ENCODE peak calls at places on chromosomes 4 and X, in five cellular contexts. Y, V, P, L and H are unnamed samples.

GRCh38 chr4:161555689-161556660 is 607.8 kb downstream of the FSTL5 start:
- DNase-seq in Y (no peak), P (peak), V (no peak), L (peak), H (no peak)

GRCh38 chr4:168562021-168562691 is 65.3 kb downstream of the PALLD start:
- DNase-seq in P (peak), V (no peak), L (peak), Y (no peak), H (no peak)

GRCh38 chr4:57544811-57545654 is 434.8 kb upstream of the IGFBP7 start:
- DNase-seq in L (no peak), V (no peak), Y (no peak), P (no peak), H (no peak)

GRCh38 chr4:113961322-113961698 is 18.1 kb downstream of the ARSJ start:
- DNase-seq in L (peak), V (no peak), P (peak), Y (no peak), H (no peak)

GRCh38 chr4:102663073-102663472 is 97.7 kb downstream of the MANBA start:
- DNase-seq in P (peak), V (no peak), L (peak), Y (no peak), H (no peak)

GRCh38 chr4:5912614-5913019 is 19.7 kb upstream of the CRMP1 start:
- DNase-seq in P (peak), V (no peak), L (no peak), Y (no peak), H (no peak)

GRCh38 chr4:85175190-85175589 is 208.7 kb upstream of the WDFY3 start:
- DNase-seq in Y (no peak), V (no peak), L (no peak), P (no peak), H (no peak)

GRCh38 chr4:179867300-179867878 is 2375.8 kb upstream of the TENM3 start:
- DNase-seq in V (no peak), P (peak), L (peak), Y (no peak), H (no peak)

GRCh38 chrX:10754445-10754844 is 134.1 kb upstream of the MID1 start:
- DNase-seq in L (no peak), P (no peak), Y (no peak), V (no peak), H (no peak)

GRCh38 chr4:185634066-185634652 is 98.9 kb upstream of the PDLIM3 start:
- DNase-seq in Y (no peak), V (no peak), L (no peak), P (no peak), H (no peak)

GRCh38 chrX:39946822-39947221 is 150.9 kb downstream of the BCOR start:
- DNase-seq in Y (no peak), L (peak), V (peak), P (peak), H (no peak)

GRCh38 chr4:173878701-173879100 is 348.7 kb upstream of the HAND2 start:
- DNase-seq in P (no peak), L (peak), V (no peak), Y (no peak), H (no peak)

GRCh38 chrX:131821945-131822622 is 201.0 kb upstream of the STK26 start:
- DNase-seq in V (no peak), P (peak), L (peak), Y (peak), H (no peak)

GRCh38 chr4:164009435-164009834 is 514.9 kb downstream of the TMA16 start:
- DNase-seq in P (no peak), Y (no peak), L (no peak), V (no peak), H (no peak)

GRCh38 chr4:5361968-5362367 is 310.7 kb downstream of the STK32B start:
- DNase-seq in V (no peak), L (no peak), P (peak), Y (no peak), H (no peak)

GRCh38 chrX:123138473-123138872 is 45.6 kb upstream of the GRIA3 start:
- DNase-seq in Y (no peak), L (peak), P (peak), V (no peak), H (no peak)

GRCh38 chrX:71292669-71293379 is 8.7 kb upstream of the ITGB1BP2 start:
- DNase-seq in V (no peak), Y (no peak), P (no peak), L (peak), H (no peak)

GRCh38 chr4:133151681-133152329 is 2.7 kb downstream of the PCDH10 start:
- DNase-seq in Y (no peak), L (peak), P (no peak), V (no peak), H (no peak)

GRCh38 chr4:141248029-141248428 is 27.3 kb downstream of the ZNF330 start:
- DNase-seq in V (peak), P (no peak), L (peak), Y (no peak), H (peak)

GRCh38 chrX:9857575-9857974 is 71.3 kb downstream of the SHROOM2 start:
- DNase-seq in L (no peak), P (no peak), V (no peak), Y (no peak), H (no peak)

GRCh38 chr4:110638347-110638746 is 15.5 kb upstream of the PITX2 start:
- DNase-seq in V (no peak), P (no peak), Y (no peak), L (no peak), H (no peak)

GRCh38 chr4:960140-960735 is 13.1 kb downstream of the DGKQ start:
- DNase-seq in L (no peak), P (no peak), V (peak), Y (no peak), H (peak)

GRCh38 chr4:72971572-72971971 is 97.9 kb downstream of the COX18 start:
- DNase-seq in P (peak), V (no peak), L (peak), Y (no peak), H (no peak)

GRCh38 chr4:82594466-82594865 is 32.7 kb upstream of the TMEM150C start:
- DNase-seq in V (no peak), Y (no peak), P (no peak), L (peak), H (no peak)

GRCh38 chrX:17584248-17584681 is 153.0 kb upstream of the SCML1 start:
- DNase-seq in V (no peak), L (peak), P (no peak), Y (no peak), H (no peak)

GRCh38 chrX:56788717-56789122 is 59.7 kb downstream of the NBDY start:
- DNase-seq in L (no peak), P (no peak), Y (no peak), V (no peak), H (no peak)

GRCh38 chr4:3314706-3315260 is 22.0 kb downstream of the RGS12 start:
- DNase-seq in V (peak), Y (no peak), L (no peak), P (no peak), H (peak)

GRCh38 chr4:28443786-28444412 is 1583.3 kb downstream of the STIM2 start:
- DNase-seq in P (peak), L (peak), V (no peak), Y (no peak), H (no peak)

GRCh38 chr4:55435136-55435535 is 39.4 kb downstream of the TMEM165 start:
- DNase-seq in V (no peak), Y (no peak), L (peak), P (no peak), H (no peak)

GRCh38 chr4:153585021-153585420 is 99.1 kb upstream of the TLR2 start:
- DNase-seq in P (no peak), L (no peak), Y (no peak), V (no peak), H (no peak)

GRCh38 chr4:86921608-86922252 is 13.1 kb upstream of the AFF1 start:
- DNase-seq in V (no peak), P (peak), Y (no peak), L (no peak), H (no peak)

GRCh38 chrX:13472975-13473665 is 96.3 kb upstream of the EGFL6 start:
- DNase-seq in L (no peak), P (no peak), Y (no peak), V (no peak), H (no peak)

GRCh38 chr4:148951346-148951745 is 509.1 kb upstream of the NR3C2 start:
- DNase-seq in Y (no peak), P (no peak), V (no peak), L (no peak), H (no peak)

GRCh38 chr4:188903995-188904394 is 764.8 kb downstream of the TRIML1 start:
- DNase-seq in L (no peak), P (no peak), V (no peak), Y (no peak), H (no peak)

GRCh38 chr4:175671491-175671934 is 140.6 kb downstream of the GPM6A start:
- DNase-seq in Y (no peak), P (no peak), V (no peak), L (peak), H (no peak)

GRCh38 chr4:52100062-52100461 is 49.0 kb downstream of the SPATA18 start:
- DNase-seq in P (peak), V (no peak), Y (no peak), L (peak), H (no peak)

GRCh38 chrX:107662824-107663223 is 34.5 kb downstream of the PRPS1 start:
- DNase-seq in Y (no peak), V (no peak), L (no peak), P (no peak), H (no peak)

GRCh38 chrX:118496763-118497079 is 1.1 kb downstream of the DOCK11 start:
- DNase-seq in V (no peak), Y (no peak), P (no peak), L (no peak), H (no peak)

GRCh38 chrX:118495958-118496762 is 545 bp downstream of the DOCK11 start:
- DNase-seq in V (peak), L (peak), Y (peak), P (peak), H (peak)

GRCh38 chrX:118495061-118495921 is at the start of gene DOCK11:
- DNase-seq in Y (peak), L (peak), P (peak), V (peak), H (peak)

GRCh38 chrX:118497180-118497814 is 1.7 kb downstream of the DOCK11 start:
- DNase-seq in P (no peak), V (no peak), L (no peak), Y (no peak), H (no peak)

GRCh38 chrX:118493653-118494297 is 1.8 kb upstream of the DOCK11 start:
- DNase-seq in L (peak), V (no peak), Y (no peak), P (no peak), H (no peak)
- H3K27ac ChIP-seq in L (no peak), V (no peak), Y (no peak), P (no peak), H (no peak)

DNA sequence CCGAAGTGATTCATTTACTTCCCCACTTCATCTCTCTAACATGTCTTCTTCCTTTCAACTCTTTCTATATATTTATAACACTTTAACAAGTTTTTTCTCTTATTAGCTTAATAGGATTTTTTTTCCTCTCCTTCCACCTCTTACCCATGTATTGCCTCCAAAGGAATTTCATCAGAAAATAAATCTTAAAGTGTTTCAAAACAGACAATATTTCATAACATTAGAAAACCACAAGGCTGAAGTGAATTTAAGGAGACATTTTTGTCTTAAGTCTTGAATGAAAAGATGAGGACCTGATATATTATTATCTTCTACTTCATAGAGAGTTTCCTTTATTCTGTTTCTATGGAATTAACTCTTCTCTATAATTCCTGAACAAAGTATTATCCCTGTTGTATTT is 101.4 kb downstream of the PDGFC start:
- DNase-seq in L (no peak), Y (no peak), V (no peak), P (no peak), H (no peak)
- H3K27ac ChIP-seq in L (no peak), Y (no peak), V (no peak), P (no peak), H (no peak)

DNA sequence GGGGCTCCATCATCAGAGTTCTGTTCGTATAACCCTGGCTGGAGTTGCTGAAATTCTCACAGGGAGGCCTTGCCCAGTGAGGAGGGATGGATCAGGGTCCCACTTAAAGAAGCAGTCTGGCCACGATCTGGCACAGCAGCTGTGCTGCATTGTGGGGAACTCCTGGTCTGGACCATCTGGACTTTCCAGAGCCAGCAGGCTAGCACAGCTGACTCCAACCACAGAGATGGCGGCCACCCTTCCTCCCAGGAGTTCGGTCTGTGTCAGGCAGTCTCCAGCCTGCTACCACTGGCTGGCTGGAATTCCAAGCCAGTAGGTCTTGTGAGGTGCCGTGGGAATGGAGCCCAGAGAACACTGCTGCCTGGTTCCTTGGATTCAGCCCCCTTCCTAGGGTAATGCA is 62.0 kb downstream of the SLAIN2 start:
- DNase-seq in Y (no peak), P (no peak), L (no peak), V (no peak), H (no peak)
- H3K27ac ChIP-seq in Y (no peak), P (no peak), L (no peak), V (no peak), H (no peak)

GRCh38 chrX:3443186-3443585 is 96.7 kb upstream of the MXRA5 start:
- DNase-seq in V (no peak), P (no peak), Y (no peak), L (no peak), H (no peak)
- H3K27ac ChIP-seq in V (no peak), P (no peak), Y (no peak), L (no peak), H (no peak)

GRCh38 chr4:181193162-181193930 is 1049.9 kb upstream of the TENM3 start:
- DNase-seq in V (no peak), Y (no peak), L (peak), P (no peak), H (no peak)
- H3K27ac ChIP-seq in V (no peak), Y (no peak), L (no peak), P (no peak), H (no peak)

DNA sequence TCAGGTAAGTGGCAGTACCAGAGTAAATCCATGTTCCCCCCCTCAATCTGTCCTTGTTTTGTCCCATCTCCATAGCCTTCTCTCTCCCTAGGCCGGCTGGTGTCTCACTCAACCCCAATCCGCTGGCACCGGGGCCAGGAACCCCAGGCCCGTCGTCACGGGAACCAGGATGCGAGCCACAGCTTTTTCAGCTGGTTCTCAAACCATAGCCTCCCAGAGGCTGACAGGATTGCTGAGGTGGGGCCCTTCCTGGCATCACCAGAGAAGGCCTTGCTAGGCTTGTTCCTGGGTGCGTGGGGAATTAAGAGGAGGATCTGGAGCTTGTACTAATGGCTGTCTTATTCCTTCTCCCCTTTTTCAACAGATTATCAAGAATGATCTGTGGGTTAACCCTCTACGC is 2.7 kb downstream of the TSPYL2 start:
- DNase-seq in P (no peak), L (no peak), Y (no peak), V (no peak), H (no peak)
- H3K27ac ChIP-seq in P (no peak), L (no peak), Y (no peak), V (no peak), H (no peak)

DNA sequence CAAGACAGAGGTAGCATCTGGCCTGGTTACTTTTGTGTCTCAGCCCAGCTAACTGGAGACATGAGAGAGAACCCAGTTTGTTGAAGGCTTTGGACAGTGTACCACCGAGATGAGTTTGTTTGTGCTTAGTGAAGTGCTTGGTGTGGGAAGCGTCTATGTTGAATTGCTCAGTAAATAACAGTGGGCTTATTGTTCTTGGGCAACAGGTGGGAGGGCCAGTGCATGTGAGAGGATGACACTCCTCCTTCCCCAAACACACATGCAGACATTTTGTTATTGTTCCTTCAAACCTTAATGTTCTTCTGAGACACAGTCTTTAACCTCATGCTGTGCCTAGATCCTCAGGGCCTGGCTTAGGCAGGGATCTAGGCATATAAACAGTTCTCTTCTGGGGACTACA is 39.7 kb downstream of the MSN start:
- DNase-seq in L (no peak), Y (no peak), V (no peak), P (no peak), H (no peak)
- H3K27ac ChIP-seq in L (peak), Y (no peak), V (peak), P (peak), H (peak)